ENCODE peak calls at places on chromosomes 3 and 15, in five cellular contexts. N is stimulated activated CD4-positive, alpha-beta T cell treated with anti-CD3 and anti-CD28 coated beads, Interleukin-2, amount 100 ng/mL, for 48 hours; J is Peyer's patch; Z is NAMALWA; R is keratinocyte. X is an unnamed sample.

GRCh38 chr15:81573098-81573746 is 199.2 kb upstream of the TMC3 start:
- DNase-seq in N (no peak), J (no peak), Z (no peak), R (no peak), X (no peak)

GRCh38 chr3:165835431-165835830 is 1.8 kb downstream of the BCHE start:
- DNase-seq in N (no peak), J (no peak), Z (no peak), R (no peak), X (no peak)

GRCh38 chr3:71703796-71704195 is 21.4 kb downstream of the EIF4E3 start:
- DNase-seq in N (no peak), J (no peak), Z (no peak), R (no peak), X (no peak)

GRCh38 chr3:34077796-34078195 is 279.4 kb downstream of the PDCD6IP start:
- DNase-seq in N (no peak), J (no peak), Z (no peak), R (no peak), X (no peak)

GRCh38 chr3:43180027-43180426 is 74.1 kb upstream of the POMGNT2 start:
- DNase-seq in N (no peak), J (no peak), Z (peak; percentile 7), R (peak; percentile 88), X (peak; percentile 91)

GRCh38 chr3:5172018-5172417 is 15.5 kb upstream of the EDEM1 start:
- DNase-seq in N (no peak), J (no peak), Z (no peak), R (no peak), X (no peak)

GRCh38 chr15:64455951-64456350 is 4.4 kb upstream of the ZNF609 start:
- DNase-seq in N (no peak), J (no peak), Z (peak; percentile 77), R (no peak), X (no peak)

GRCh38 chr15:72034351-72034750 is 83.6 kb downstream of the MYO9A start:
- DNase-seq in N (no peak), J (no peak), Z (no peak), R (no peak), X (no peak)

GRCh38 chr3:52088445-52089367 is 32.3 kb upstream of the DUSP7 start:
- DNase-seq in N (no peak), J (no peak), Z (no peak), R (no peak), X (no peak)

GRCh38 chr3:25911525-25912295 is 121.8 kb downstream of the OXSM start:
- DNase-seq in N (no peak), J (no peak), Z (no peak), R (no peak), X (no peak)

GRCh38 chr15:57355259-57355658 is 21.0 kb upstream of the CGNL1 start:
- DNase-seq in N (no peak), J (no peak), Z (no peak), R (no peak), X (no peak)

GRCh38 chr15:48458876-48459275 is 127.6 kb downstream of the DUT start:
- DNase-seq in N (no peak), J (no peak), Z (no peak), R (no peak), X (no peak)

GRCh38 chr3:156865732-156866131 is 39.6 kb downstream of the LEKR1 start:
- DNase-seq in N (no peak), J (no peak), Z (no peak), R (no peak), X (no peak)

GRCh38 chr3:122918576-122919290 is 108.8 kb downstream of the SEMA5B start:
- DNase-seq in N (no peak), J (no peak), Z (no peak), R (no peak), X (no peak)

GRCh38 chr3:187678869-187679268 is 8.7 kb upstream of the SST start:
- DNase-seq in N (peak; percentile 21), J (no peak), Z (peak; percentile 75), R (no peak), X (peak; percentile 62)